ENCODE peak calls at places on chromosomes 11 and 22, in six cellular contexts. P, O, L, V, R and J are unnamed samples.
A peak's percentile ranks its signal among the peaks of the same experiment; 100 is the strongest.

GRCh38 chr11:58637367-58637766 is 14.9 kb downstream of the CNTF start:
- DNase-seq in O (no peak), V (no peak), P (no peak), R (no peak), L (no peak), J (no peak)

GRCh38 chr22:46149998-46150549 is at the start of gene PPARA:
- DNase-seq in O (peak; percentile 67), V (peak; percentile 71), L (peak; percentile 39), R (peak; percentile 88), P (peak; percentile 14), J (peak; percentile 80)

GRCh38 chr11:131302831-131303230 is 67.6 kb upstream of the NTM start:
- DNase-seq in V (no peak), O (no peak), L (no peak), R (no peak), P (no peak), J (no peak)

GRCh38 chr11:115333106-115333505 is 171.1 kb downstream of the CADM1 start:
- DNase-seq in P (no peak), R (no peak), L (no peak), V (no peak), O (no peak), J (no peak)

GRCh38 chr11:84558085-84558905 is 1068.8 kb downstream of the DLG2 start:
- DNase-seq in P (peak; percentile 51), R (no peak), O (peak; percentile 8), V (no peak), L (peak; percentile 82), J (peak; percentile 82)

GRCh38 chr11:44036811-44037657 is 10.7 kb upstream of the ACCSL start:
- DNase-seq in L (peak; percentile 95), P (peak; percentile 12), V (peak; percentile 61), R (peak; percentile 93), O (peak; percentile 71), J (peak; percentile 79)

GRCh38 chr22:21709688-21710087 is 25.9 kb downstream of the YPEL1 start:
- DNase-seq in O (no peak), R (no peak), V (no peak), L (no peak), P (no peak), J (no peak)

GRCh38 chr11:92340839-92341238 is 116.2 kb downstream of the FAT3 start:
- DNase-seq in O (no peak), P (no peak), V (no peak), R (no peak), L (peak; percentile 3), J (peak; percentile 34)

GRCh38 chr11:8807544-8808225 is 103.3 kb upstream of the AKIP1 start:
- DNase-seq in P (no peak), R (peak; percentile 61), V (no peak), L (no peak), O (no peak), J (no peak)

GRCh38 chr11:110828086-110828485 is 115.8 kb upstream of the ARHGAP20 start:
- DNase-seq in R (no peak), L (no peak), V (no peak), P (no peak), O (no peak), J (no peak)

GRCh38 chr11:109304159-109304558 is 117.8 kb upstream of the C11orf87 start:
- DNase-seq in R (no peak), V (no peak), L (no peak), O (no peak), P (no peak), J (no peak)

GRCh38 chr22:29870574-29870973 is 12.4 kb upstream of the MTMR3 start:
- DNase-seq in V (no peak), R (no peak), L (no peak), O (no peak), P (no peak), J (no peak)

GRCh38 chr22:36528336-36528735 is 630 bp downstream of the EIF3D start:
- DNase-seq in O (no peak), R (no peak), L (no peak), P (no peak), V (no peak), J (no peak)